ENCODE peak calls at places on chromosome 12, in six cellular contexts. C is mesendoderm, F is IMR-90, Y is neuronal stem cell, N is mesenchymal stem cell, Z is H1. M is an unnamed sample.

GRCh38 chr12:38669530-38669929 is 235.9 kb downstream of the CPNE8 start:
- DNase-seq in C (peak; percentile 62), F (no peak), Y (no peak), N (peak; percentile 5), Z (no peak), M (no peak)

GRCh38 chr12:46556105-46556559 is 183.6 kb upstream of the SLC38A2 start:
- DNase-seq in C (no peak), F (peak; percentile 99), Y (no peak), N (peak; percentile 97), Z (no peak), M (no peak)

GRCh38 chr12:125549836-125550235 is 484.6 kb downstream of the AACS start:
- DNase-seq in C (peak; percentile 54), F (no peak), Y (no peak), N (no peak), Z (peak; percentile 89), M (peak; percentile 54)

GRCh38 chr12:43728117-43728516 is 30.5 kb downstream of the PUS7L start:
- DNase-seq in C (no peak), F (no peak), Y (no peak), N (no peak), Z (no peak), M (no peak)

GRCh38 chr12:21220266-21220665 is 89.3 kb downstream of the SLCO1B1 start:
- DNase-seq in C (no peak), F (no peak), Y (no peak), N (no peak), Z (no peak), M (no peak)

GRCh38 chr12:55713721-55714120 is 2.1 kb upstream of the BLOC1S1 start:
- DNase-seq in C (no peak), F (peak; percentile 89), Y (no peak), N (no peak), Z (no peak), M (no peak)

GRCh38 chr12:114623737-114624136 is 60.2 kb downstream of the TBX3 start:
- DNase-seq in C (no peak), F (no peak), Y (no peak), N (no peak), Z (no peak), M (no peak)

GRCh38 chr12:68981536-68981935 is 48.6 kb upstream of the CPM start:
- DNase-seq in C (peak; percentile 5), F (peak; percentile 76), Y (no peak), N (no peak), Z (no peak), M (no peak)

GRCh38 chr12:71477609-71478008 is 38.0 kb downstream of the LGR5 start:
- DNase-seq in C (no peak), F (no peak), Y (no peak), N (peak; percentile 3), Z (no peak), M (no peak)

GRCh38 chr12:10031771-10032175 is 1.3 kb downstream of the CLEC9A start:
- DNase-seq in C (peak; percentile 83), F (peak; percentile 87), Y (no peak), N (peak; percentile 86), Z (no peak), M (peak; percentile 54)

GRCh38 chr12:44331269-44331668 is 495.4 kb downstream of the TMEM117 start:
- DNase-seq in C (peak; percentile 83), F (no peak), Y (no peak), N (no peak), Z (no peak), M (no peak)

GRCh38 chr12:2958432-2959193 is 584 bp upstream of the TEAD4 start:
- DNase-seq in C (peak; percentile 86), F (peak; percentile 67), Y (peak; percentile 41), N (peak; percentile 79), Z (peak; percentile 79), M (peak; percentile 74)

GRCh38 chr12:42444192-42444943 is 118.4 kb downstream of the PPHLN1 start:
- DNase-seq in C (no peak), F (no peak), Y (no peak), N (no peak), Z (peak; percentile 14), M (no peak)

GRCh38 chr12:3935078-3935477 is 61.9 kb upstream of the PARP11 start:
- DNase-seq in C (no peak), F (no peak), Y (no peak), N (no peak), Z (no peak), M (no peak)

GRCh38 chr12:77343291-77343690 is 277.9 kb upstream of the E2F7 start:
- DNase-seq in C (no peak), F (peak; percentile 46), Y (no peak), N (no peak), Z (no peak), M (no peak)

GRCh38 chr12:68374315-68374982 is 42.3 kb upstream of the MDM1 start:
- DNase-seq in C (no peak), F (no peak), Y (no peak), N (no peak), Z (no peak), M (no peak)

GRCh38 chr12:2395352-2395977 is 342.7 kb downstream of the CACNA1C start:
- DNase-seq in C (peak; percentile 83), F (peak; percentile 28), Y (peak; percentile 64), N (peak; percentile 48), Z (peak; percentile 88), M (peak; percentile 86)

GRCh38 chr12:106644335-106645073 is 61.7 kb downstream of the RFX4 start:
- DNase-seq in C (no peak), F (no peak), Y (no peak), N (no peak), Z (no peak), M (no peak)

DNA sequence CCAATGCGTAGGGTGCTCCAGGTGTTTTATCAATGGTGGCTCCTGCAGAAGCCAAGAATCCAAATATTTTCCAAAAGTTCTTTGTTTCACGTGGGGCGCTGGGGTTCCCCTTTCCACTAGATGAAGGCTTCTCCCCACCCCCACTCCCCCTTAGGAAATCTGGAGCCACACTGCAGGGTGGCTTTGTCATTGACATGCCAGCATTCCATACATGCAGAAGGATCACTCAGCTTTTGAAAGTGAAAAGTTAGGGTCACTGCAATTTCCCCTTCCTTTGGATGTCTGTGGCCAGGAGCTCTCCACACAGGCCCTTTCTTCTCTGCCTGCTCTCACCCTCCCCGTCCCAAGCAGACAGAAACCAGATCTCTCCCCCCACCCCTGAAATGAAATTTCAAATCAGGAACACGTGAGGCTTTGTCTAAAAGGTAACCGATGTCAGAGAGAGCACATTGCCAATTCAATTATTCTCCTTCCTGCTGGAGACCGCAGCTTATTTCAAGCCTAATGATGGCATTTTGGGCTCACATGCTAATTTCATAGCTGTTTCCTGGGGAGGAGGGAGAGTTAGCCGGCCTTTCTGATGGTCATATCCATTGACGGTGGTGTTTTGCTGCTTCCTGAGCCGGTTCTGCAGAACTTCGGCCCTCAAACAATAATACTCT is 153.9 kb upstream of the RFLNA start:
- DNase-seq in C (peak; percentile 55), F (no peak), Y (no peak), N (no peak), Z (no peak), M (peak; percentile 67)
- H3K9ac ChIP-seq in C (no peak overlapping the region), F (no peak overlapping the region), Y (no peak overlapping the region), N (no peak overlapping the region), Z (peak overlapping the region; percentile 20), M (no peak overlapping the region)

GRCh38 chr12:93106910-93107309 is 177.8 kb upstream of the EEA1 start:
- DNase-seq in C (no peak), F (no peak), Y (no peak), N (peak; percentile 58), Z (no peak), M (no peak)
- H2BK15ac ChIP-seq in C (no peak overlapping the region), F (no peak overlapping the region), Y (no peak overlapping the region), N (no peak overlapping the region), Z (no peak overlapping the region), M (no peak overlapping the region)

GRCh38 chr12:96427269-96427729 is 27.1 kb upstream of the CDK17 start:
- DNase-seq in C (peak; percentile 86), F (peak; percentile 100), Y (peak; percentile 11), N (peak; percentile 100), Z (no peak), M (peak; percentile 37)
- H2BK5ac ChIP-seq in C (no peak overlapping the region), F (peak overlapping the region; percentile 100), Y (no peak overlapping the region), N (peak overlapping the region; percentile 85), Z (no peak overlapping the region), M (no peak overlapping the region)

GRCh38 chr12:57983858-57984505 is 42.6 kb downstream of the ATP23 start:
- DNase-seq in C (peak; percentile 25), F (no peak), Y (no peak), N (no peak), Z (no peak), M (no peak)

GRCh38 chr12:57985685-57986084 is 44.3 kb downstream of the ATP23 start:
- DNase-seq in C (no peak), F (no peak), Y (no peak), N (no peak), Z (no peak), M (no peak)

GRCh38 chr12:57984629-57985151 is 43.3 kb downstream of the ATP23 start:
- DNase-seq in C (no peak), F (no peak), Y (no peak), N (no peak), Z (no peak), M (no peak)

DNA sequence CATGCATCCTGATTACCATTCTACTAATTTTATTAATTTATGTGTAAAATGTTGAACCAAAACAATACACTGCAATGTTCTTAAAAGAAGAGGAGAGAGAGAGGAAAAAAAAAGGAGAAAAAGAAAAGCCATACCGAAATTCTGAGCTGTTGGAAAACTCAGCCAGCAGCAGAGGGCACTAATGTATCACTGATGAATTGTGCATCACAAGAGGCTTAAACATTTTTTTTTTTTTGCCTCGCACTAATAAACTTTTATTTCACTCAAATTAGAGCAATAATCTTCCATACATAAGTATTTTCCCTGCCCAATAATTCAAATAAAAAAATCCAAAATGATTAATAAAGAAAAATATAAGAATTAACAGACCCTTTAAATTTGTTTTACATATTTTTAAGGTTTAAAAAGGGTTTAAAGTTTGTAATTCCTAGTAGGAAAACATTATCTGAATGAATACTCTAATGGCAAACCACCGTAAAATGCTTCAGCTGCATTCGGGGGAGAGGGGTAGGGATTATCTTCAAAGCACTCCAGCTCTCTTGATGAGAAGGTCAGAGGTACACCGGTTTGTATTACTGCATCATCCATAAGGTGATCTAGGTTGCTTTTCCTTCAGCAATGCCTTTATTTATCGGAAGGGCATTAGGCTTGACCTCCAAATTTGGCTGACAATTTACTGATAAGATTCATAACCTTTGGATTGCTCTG is 41.9 kb downstream of the ATP23 start:
- DNase-seq in C (peak; percentile 51), F (peak; percentile 67), Y (peak; percentile 50), N (peak; percentile 64), Z (peak; percentile 54), M (no peak)
- H3K9ac ChIP-seq in C (no peak overlapping the region), F (no peak overlapping the region), Y (no peak overlapping the region), N (no peak overlapping the region), Z (no peak overlapping the region), M (no peak overlapping the region)

DNA sequence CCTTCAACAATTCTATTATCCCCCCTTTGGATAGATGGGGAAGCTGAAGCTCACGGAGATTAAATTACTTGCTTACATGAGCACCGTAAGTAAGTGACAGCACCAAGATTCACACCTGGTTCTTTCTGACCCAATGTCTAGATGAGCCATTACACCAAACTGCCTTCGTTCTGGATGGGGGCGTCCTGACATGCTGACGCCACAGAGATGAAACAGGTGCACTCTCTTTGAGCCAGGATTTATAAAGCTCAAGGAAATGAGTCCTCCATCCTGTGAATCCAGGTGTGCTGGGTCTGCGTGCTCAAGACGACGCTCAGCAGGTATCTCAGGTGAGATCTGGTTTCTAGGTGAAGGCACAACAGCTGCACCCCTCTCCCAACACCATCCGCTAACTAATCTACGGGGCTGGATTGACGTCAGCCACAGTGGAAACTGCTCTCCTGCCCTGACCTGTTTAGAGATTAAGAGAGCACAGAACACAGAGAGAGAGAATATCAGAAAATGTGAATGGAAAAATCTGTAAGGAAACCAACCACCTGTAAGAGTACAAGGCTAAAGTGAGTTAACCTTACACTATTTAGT is 61.6 kb downstream of the KSR2 start:
- DNase-seq in C (no peak), F (no peak), Y (no peak), N (no peak), Z (no peak), M (peak; percentile 43)
- H2BK15ac ChIP-seq in C (no peak overlapping the region), F (no peak overlapping the region), Y (no peak overlapping the region), N (no peak overlapping the region), Z (no peak overlapping the region), M (no peak overlapping the region)

M was measured in H9.